ENCODE peak calls at places on chromosomes 7 and 10, in eight cellular contexts. One of them, this sample, is unnamed.

GRCh38 chr7:65953890-65954289 is 28.1 kb downstream of the GUSB start:
- DNase-seq in tibial nerve: no peak
- DNase-seq in right lobe of liver: no peak
- DNase-seq in IMR-90: no peak
- DNase-seq in A549: no peak
- DNase-seq in adrenal gland: no peak
- DNase-seq in stomach: no peak
- DNase-seq in ovary: no peak
- DNase-seq in this sample: no peak

GRCh38 chr7:137343483-137343841 is at the start of gene PTN:
- DNase-seq in A549: no peak
- DNase-seq in tibial nerve: no peak
- DNase-seq in IMR-90: peak
- DNase-seq in stomach: no peak
- DNase-seq in right lobe of liver: peak
- DNase-seq in ovary: peak
- DNase-seq in adrenal gland: peak
- DNase-seq in this sample: peak

GRCh38 chr7:30468791-30469190 is 9.8 kb downstream of the NOD1 start:
- DNase-seq in ovary: peak
- DNase-seq in tibial nerve: no peak
- DNase-seq in A549: no peak
- DNase-seq in right lobe of liver: no peak
- DNase-seq in IMR-90: peak
- DNase-seq in adrenal gland: peak
- DNase-seq in stomach: no peak
- DNase-seq in this sample: peak

GRCh38 chr10:4691776-4692175 is 134.2 kb upstream of the AKR1E2 start:
- DNase-seq in adrenal gland: no peak
- DNase-seq in A549: no peak
- DNase-seq in right lobe of liver: no peak
- DNase-seq in stomach: no peak
- DNase-seq in ovary: no peak
- DNase-seq in tibial nerve: no peak
- DNase-seq in IMR-90: peak
- DNase-seq in this sample: no peak

GRCh38 chr7:51455948-51456347 is 139.3 kb upstream of the COBL start:
- DNase-seq in tibial nerve: no peak
- DNase-seq in stomach: no peak
- DNase-seq in A549: no peak
- DNase-seq in IMR-90: no peak
- DNase-seq in ovary: no peak
- DNase-seq in right lobe of liver: no peak
- DNase-seq in adrenal gland: peak
- DNase-seq in this sample: no peak

GRCh38 chr7:156002362-156003001 is 190.2 kb upstream of the SHH start:
- DNase-seq in right lobe of liver: no peak
- DNase-seq in ovary: no peak
- DNase-seq in A549: no peak
- DNase-seq in IMR-90: no peak
- DNase-seq in adrenal gland: no peak
- DNase-seq in tibial nerve: no peak
- DNase-seq in stomach: no peak
- DNase-seq in this sample: peak

GRCh38 chr7:30559566-30559965 is 35.1 kb upstream of the GARS1 start:
- DNase-seq in stomach: no peak
- DNase-seq in A549: no peak
- DNase-seq in right lobe of liver: no peak
- DNase-seq in ovary: no peak
- DNase-seq in tibial nerve: no peak
- DNase-seq in IMR-90: no peak
- DNase-seq in adrenal gland: no peak
- DNase-seq in this sample: peak

GRCh38 chr10:70320751-70321150 is 36.9 kb upstream of the NPFFR1 start:
- DNase-seq in tibial nerve: no peak
- DNase-seq in adrenal gland: no peak
- DNase-seq in stomach: no peak
- DNase-seq in ovary: no peak
- DNase-seq in right lobe of liver: no peak
- DNase-seq in IMR-90: no peak
- DNase-seq in A549: no peak
- DNase-seq in this sample: no peak

GRCh38 chr10:110773693-110774068 is 98.0 kb upstream of the PDCD4 start:
- DNase-seq in A549: no peak
- DNase-seq in right lobe of liver: no peak
- DNase-seq in adrenal gland: no peak
- DNase-seq in tibial nerve: no peak
- DNase-seq in IMR-90: no peak
- DNase-seq in stomach: no peak
- DNase-seq in ovary: no peak
- DNase-seq in this sample: no peak

GRCh38 chr7:158001621-158002320 is 585.9 kb downstream of the PTPRN2 start:
- DNase-seq in A549: peak
- DNase-seq in IMR-90: no peak
- DNase-seq in stomach: no peak
- DNase-seq in right lobe of liver: peak
- DNase-seq in ovary: no peak
- DNase-seq in adrenal gland: no peak
- DNase-seq in tibial nerve: no peak
- DNase-seq in this sample: peak

GRCh38 chr7:36599645-36600313 is 124.5 kb downstream of the AOAH start:
- DNase-seq in adrenal gland: no peak
- DNase-seq in IMR-90: no peak
- DNase-seq in stomach: no peak
- DNase-seq in A549: no peak
- DNase-seq in tibial nerve: no peak
- DNase-seq in right lobe of liver: no peak
- DNase-seq in ovary: no peak
- DNase-seq in this sample: no peak

GRCh38 chr7:36600869-36601530 is 123.3 kb downstream of the AOAH start:
- DNase-seq in adrenal gland: no peak
- DNase-seq in ovary: no peak
- DNase-seq in IMR-90: peak
- DNase-seq in right lobe of liver: no peak
- DNase-seq in A549: peak
- DNase-seq in stomach: no peak
- DNase-seq in tibial nerve: no peak
- DNase-seq in this sample: no peak

GRCh38 chr7:36601596-36601995 is 122.7 kb downstream of the AOAH start:
- DNase-seq in tibial nerve: no peak
- DNase-seq in stomach: no peak
- DNase-seq in adrenal gland: no peak
- DNase-seq in IMR-90: peak
- DNase-seq in A549: no peak
- DNase-seq in right lobe of liver: no peak
- DNase-seq in ovary: no peak
- DNase-seq in this sample: no peak

GRCh38 chr7:36598056-36598675 is 126.1 kb downstream of the AOAH start:
- DNase-seq in tibial nerve: no peak
- DNase-seq in stomach: no peak
- DNase-seq in right lobe of liver: no peak
- DNase-seq in A549: no peak
- DNase-seq in ovary: no peak
- DNase-seq in adrenal gland: no peak
- DNase-seq in IMR-90: peak
- DNase-seq in this sample: no peak

DNA sequence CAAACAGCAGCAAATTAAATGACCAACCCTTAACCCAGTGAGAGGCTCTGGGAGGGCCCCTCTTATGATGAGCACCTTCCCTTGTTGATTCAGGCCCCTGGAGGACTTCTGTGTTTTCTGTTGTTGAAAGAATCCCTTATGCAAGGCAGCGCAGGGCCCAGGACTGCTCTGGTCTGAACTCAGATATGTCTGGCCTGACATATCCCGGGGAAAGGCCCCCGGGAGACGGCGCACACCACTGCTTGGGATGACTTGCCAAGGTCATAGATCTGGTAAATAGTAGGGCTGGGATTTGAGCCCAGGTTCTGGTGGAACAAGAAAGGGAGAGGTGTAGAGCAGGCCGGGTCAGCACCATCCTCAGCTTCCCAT is 124.0 kb downstream of the AOAH start:
- DNase-seq in stomach: no peak
- DNase-seq in tibial nerve: no peak
- DNase-seq in IMR-90: no peak
- DNase-seq in ovary: no peak
- DNase-seq in right lobe of liver: peak
- DNase-seq in adrenal gland: no peak
- DNase-seq in A549: no peak
- DNase-seq in this sample: no peak
- H3K27ac ChIP-seq in stomach: no peak
- H3K27ac ChIP-seq in tibial nerve: no peak
- H3K27ac ChIP-seq in IMR-90: no peak
- H3K27ac ChIP-seq in ovary: no peak
- H3K27ac ChIP-seq in right lobe of liver: no peak
- H3K27ac ChIP-seq in adrenal gland: no peak
- H3K27ac ChIP-seq in A549: no peak
- H3K27ac ChIP-seq in this sample: no peak

GRCh38 chr10:67861750-67862460 is 22.6 kb upstream of the SIRT1 start:
- DNase-seq in stomach: no peak
- DNase-seq in tibial nerve: no peak
- DNase-seq in IMR-90: no peak
- DNase-seq in A549: no peak
- DNase-seq in ovary: no peak
- DNase-seq in adrenal gland: no peak
- DNase-seq in right lobe of liver: no peak
- DNase-seq in this sample: no peak
- H3K4me3 ChIP-seq in stomach: no peak
- H3K4me3 ChIP-seq in tibial nerve: no peak
- H3K4me3 ChIP-seq in IMR-90: no peak
- H3K4me3 ChIP-seq in A549: no peak
- H3K4me3 ChIP-seq in ovary: no peak
- H3K4me3 ChIP-seq in adrenal gland: no peak
- H3K4me3 ChIP-seq in right lobe of liver: no peak
- H3K4me3 ChIP-seq in this sample: no peak

GRCh38 chr7:100477871-100478248 is 1.2 kb downstream of the TSC22D4 start:
- DNase-seq in right lobe of liver: no peak
- DNase-seq in tibial nerve: no peak
- DNase-seq in adrenal gland: no peak
- DNase-seq in stomach: no peak
- DNase-seq in A549: no peak
- DNase-seq in ovary: no peak
- DNase-seq in IMR-90: no peak
- DNase-seq in this sample: no peak

GRCh38 chr7:100476903-100477870 is 1.8 kb downstream of the TSC22D4 start:
- DNase-seq in IMR-90: no peak
- DNase-seq in ovary: peak
- DNase-seq in A549: no peak
- DNase-seq in stomach: no peak
- DNase-seq in tibial nerve: no peak
- DNase-seq in adrenal gland: no peak
- DNase-seq in right lobe of liver: no peak
- DNase-seq in this sample: no peak

GRCh38 chr7:100481466-100481865 is 2.3 kb upstream of the NYAP1 start:
- DNase-seq in tibial nerve: no peak
- DNase-seq in ovary: no peak
- DNase-seq in IMR-90: no peak
- DNase-seq in adrenal gland: no peak
- DNase-seq in stomach: no peak
- DNase-seq in right lobe of liver: no peak
- DNase-seq in A549: no peak
- DNase-seq in this sample: no peak

GRCh38 chr7:100476108-100476780 is 2.8 kb downstream of the TSC22D4 start:
- DNase-seq in IMR-90: no peak
- DNase-seq in tibial nerve: no peak
- DNase-seq in A549: no peak
- DNase-seq in ovary: no peak
- DNase-seq in stomach: no peak
- DNase-seq in adrenal gland: no peak
- DNase-seq in right lobe of liver: no peak
- DNase-seq in this sample: no peak

DNA sequence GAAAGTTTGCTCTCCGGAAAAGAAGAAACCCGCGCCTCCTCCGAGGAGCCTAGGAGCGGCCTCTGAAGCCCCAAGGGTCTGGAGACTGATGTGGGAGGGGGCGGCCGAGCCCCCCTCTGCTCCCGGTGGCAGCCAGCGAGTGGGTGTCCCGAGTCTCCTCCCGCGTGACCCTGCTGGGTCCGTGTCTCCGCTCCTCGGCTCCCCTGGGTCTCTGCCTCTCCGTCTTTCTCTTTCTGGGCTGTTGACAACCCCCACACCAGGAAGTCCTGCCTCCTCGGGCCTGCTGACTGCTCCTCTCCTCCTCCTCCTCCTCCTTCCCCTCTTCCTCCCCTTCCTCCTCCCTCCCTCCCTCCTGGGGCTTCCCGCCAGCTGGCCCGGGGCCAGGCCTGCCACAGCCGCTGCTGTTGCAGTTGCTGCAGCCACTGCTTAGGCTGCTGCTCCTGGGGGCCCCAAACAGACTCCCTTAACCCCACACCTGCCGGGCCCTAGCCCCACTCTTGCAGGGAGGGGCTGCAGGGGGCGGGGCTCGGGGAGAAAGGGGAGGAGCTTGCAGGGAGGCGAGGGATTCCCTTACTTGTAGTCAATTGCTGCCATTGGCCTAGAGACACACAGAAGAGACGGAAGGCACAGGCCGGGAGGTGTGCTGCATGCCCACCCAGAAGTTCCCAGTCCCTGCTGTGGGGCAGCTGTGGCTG is at the start of gene TSC22D4:
- DNase-seq in A549: peak
- DNase-seq in right lobe of liver: peak
- DNase-seq in IMR-90: peak
- DNase-seq in tibial nerve: peak
- DNase-seq in ovary: peak
- DNase-seq in stomach: peak
- DNase-seq in adrenal gland: peak
- DNase-seq in this sample: peak
- TF ChIP-seq POLR2A in A549: peak
- TF ChIP-seq POLR2A in right lobe of liver: peak
- TF ChIP-seq POLR2A in IMR-90: peak
- TF ChIP-seq POLR2A in tibial nerve: peak
- TF ChIP-seq POLR2A in ovary: peak
- TF ChIP-seq POLR2A in stomach: no peak
- TF ChIP-seq POLR2A in adrenal gland: peak
- TF ChIP-seq POLR2A in this sample: peak

GRCh38 chr10:72322030-72322279 is 32.8 kb downstream of the DNAJB12 start:
- DNase-seq in adrenal gland: no peak
- DNase-seq in tibial nerve: no peak
- DNase-seq in A549: no peak
- DNase-seq in ovary: no peak
- DNase-seq in stomach: no peak
- DNase-seq in right lobe of liver: no peak
- DNase-seq in IMR-90: no peak
- DNase-seq in this sample: no peak

GRCh38 chr10:72320676-72321247 is 34.0 kb downstream of the DNAJB12 start:
- DNase-seq in ovary: peak
- DNase-seq in tibial nerve: no peak
- DNase-seq in stomach: peak
- DNase-seq in adrenal gland: peak
- DNase-seq in right lobe of liver: peak
- DNase-seq in IMR-90: peak
- DNase-seq in A549: peak
- DNase-seq in this sample: no peak

GRCh38 chr10:72319416-72320254 is 35.1 kb downstream of the DNAJB12 start:
- DNase-seq in right lobe of liver: peak
- DNase-seq in ovary: peak
- DNase-seq in tibial nerve: peak
- DNase-seq in stomach: peak
- DNase-seq in adrenal gland: peak
- DNase-seq in IMR-90: peak
- DNase-seq in A549: peak
- DNase-seq in this sample: peak

GRCh38 chr10:72322280-72323058 is 32.2 kb downstream of the DNAJB12 start:
- DNase-seq in A549: peak
- DNase-seq in stomach: no peak
- DNase-seq in adrenal gland: no peak
- DNase-seq in ovary: no peak
- DNase-seq in right lobe of liver: no peak
- DNase-seq in IMR-90: no peak
- DNase-seq in tibial nerve: no peak
- DNase-seq in this sample: no peak

GRCh38 chr10:72321248-72322029 is 33.3 kb downstream of the DNAJB12 start:
- DNase-seq in right lobe of liver: no peak
- DNase-seq in tibial nerve: no peak
- DNase-seq in A549: no peak
- DNase-seq in IMR-90: no peak
- DNase-seq in ovary: peak
- DNase-seq in stomach: no peak
- DNase-seq in adrenal gland: no peak
- DNase-seq in this sample: no peak
- H3K27ac ChIP-seq in right lobe of liver: peak
- H3K27ac ChIP-seq in tibial nerve: peak
- H3K27ac ChIP-seq in A549: peak
- H3K27ac ChIP-seq in IMR-90: peak
- H3K27ac ChIP-seq in ovary: peak
- H3K27ac ChIP-seq in stomach: peak
- H3K27ac ChIP-seq in adrenal gland: peak
- H3K27ac ChIP-seq in this sample: peak

This sample was measured in breast epithelium.